ENCODE peak calls at places on chromosomes 5 and 9, in six cellular contexts. B, R, F, M, T and X are unnamed samples.

GRCh38 chr5:147642666-147643065 is 132.8 kb upstream of the DPYSL3 start:
- DNase-seq in B (no peak), R (no peak), F (no peak), M (no peak), T (no peak), X (no peak)

GRCh38 chr9:110620726-110621125 is 41.2 kb upstream of the SVEP1 start:
- DNase-seq in B (no peak), R (no peak), F (no peak), M (no peak), T (no peak), X (no peak)

GRCh38 chr9:115939065-115939765 is 214.4 kb upstream of the PAPPA start:
- DNase-seq in B (peak), R (no peak), F (no peak), M (no peak), T (no peak), X (no peak)

GRCh38 chr9:34551751-34552605 is 29.2 kb upstream of the ENHO start:
- DNase-seq in B (no peak), R (no peak), F (no peak), M (no peak), T (no peak), X (no peak)

GRCh38 chr9:109264865-109265532 is 55.9 kb downstream of the EPB41L4B start:
- DNase-seq in B (no peak), R (no peak), F (peak), M (no peak), T (no peak), X (no peak)

GRCh38 chr5:29697786-29698414 is 1495.6 kb upstream of the CDH6 start:
- DNase-seq in B (no peak), R (no peak), F (no peak), M (no peak), T (peak), X (no peak)

GRCh38 chr5:120454094-120454798 is 9.9 kb upstream of the PRR16 start:
- DNase-seq in B (peak), R (no peak), F (no peak), M (no peak), T (no peak), X (no peak)

GRCh38 chr9:79390077-79390673 is 181.6 kb upstream of the TLE4 start:
- DNase-seq in B (peak), R (no peak), F (no peak), M (no peak), T (no peak), X (no peak)

GRCh38 chr5:133801955-133802751 is 166.3 kb downstream of the C5orf15 start:
- DNase-seq in B (peak), R (no peak), F (peak), M (no peak), T (no peak), X (no peak)

GRCh38 chr5:38591450-38591849 is 35.0 kb upstream of the LIFR start:
- DNase-seq in B (no peak), R (no peak), F (no peak), M (no peak), T (no peak), X (no peak)

GRCh38 chr5:16427572-16427971 is 38.0 kb downstream of the ZNF622 start:
- DNase-seq in B (no peak), R (no peak), F (no peak), M (no peak), T (no peak), X (no peak)

GRCh38 chr5:32713396-32714381 is 2.6 kb downstream of the NPR3 start:
- DNase-seq in B (peak), R (peak), F (peak), M (no peak), T (no peak), X (peak)

GRCh38 chr9:109463924-109464625 is 34.0 kb downstream of the PTPN3 start:
- DNase-seq in B (no peak), R (no peak), F (no peak), M (no peak), T (no peak), X (no peak)

GRCh38 chr9:32220750-32221149 is 163.7 kb upstream of the ACO1 start:
- DNase-seq in B (no peak), R (no peak), F (no peak), M (no peak), T (no peak), X (no peak)

GRCh38 chr5:107275333-107275732 is 395.4 kb downstream of the EFNA5 start:
- DNase-seq in B (no peak), R (no peak), F (no peak), M (no peak), T (no peak), X (no peak)

GRCh38 chr5:52922384-52922783 is 66.8 kb upstream of the ITGA2 start:
- DNase-seq in B (peak), R (no peak), F (no peak), M (no peak), T (peak), X (no peak)

GRCh38 chr5:72101828-72102227 is 5.4 kb upstream of the MAP1B start:
- DNase-seq in B (peak), R (no peak), F (no peak), M (no peak), T (no peak), X (no peak)

GRCh38 chr5:136957428-136957827 is 541.7 kb downstream of the SPOCK1 start:
- DNase-seq in B (no peak), R (no peak), F (no peak), M (no peak), T (no peak), X (no peak)

GRCh38 chr9:92640398-92641091 is 29.4 kb downstream of the IPPK start:
- DNase-seq in B (no peak), R (no peak), F (no peak), M (no peak), T (no peak), X (no peak)

GRCh38 chr5:177552839-177553455 is 1.4 kb downstream of the FAM193B start:
- DNase-seq in B (no peak), R (no peak), F (no peak), M (no peak), T (no peak), X (no peak)

GRCh38 chr9:113566712-113567071 is 103.2 kb downstream of the RGS3 start:
- DNase-seq in B (no peak), R (no peak), F (no peak), M (no peak), T (no peak), X (no peak)

GRCh38 chr9:79980440-79980839 is 408.7 kb downstream of the TLE4 start:
- DNase-seq in B (no peak), R (no peak), F (no peak), M (no peak), T (no peak), X (no peak)

GRCh38 chr5:50889790-50890189 is 223.4 kb downstream of the PARP8 start:
- DNase-seq in B (peak), R (no peak), F (no peak), M (no peak), T (no peak), X (no peak)

GRCh38 chr9:114588150-114588663 is 638 bp downstream of the ATP6V1G1 start:
- DNase-seq in B (peak), R (no peak), F (no peak), M (no peak), T (no peak), X (no peak)

GRCh38 chr5:7096294-7096693 is 299.6 kb upstream of the ADCY2 start:
- DNase-seq in B (no peak), R (no peak), F (no peak), M (no peak), T (no peak), X (no peak)

GRCh38 chr9:112174223-112174964 is 703 bp downstream of the SUSD1 start:
- DNase-seq in B (peak), R (peak), F (peak), M (peak), T (no peak), X (peak)

GRCh38 chr5:147508711-147509040 is 1.2 kb downstream of the DPYSL3 start:
- DNase-seq in B (no peak), R (no peak), F (no peak), M (no peak), T (no peak), X (no peak)

GRCh38 chr5:37983463-37983862 is 143.6 kb upstream of the GDNF start:
- DNase-seq in B (no peak), R (no peak), F (no peak), M (no peak), T (no peak), X (no peak)

GRCh38 chr9:129201289-129201688 is 23.2 kb upstream of the IER5L start:
- DNase-seq in B (no peak), R (no peak), F (no peak), M (no peak), T (no peak), X (no peak)

GRCh38 chr5:120101771-120102170 is 362.3 kb upstream of the PRR16 start:
- DNase-seq in B (no peak), R (no peak), F (no peak), M (no peak), T (no peak), X (no peak)

GRCh38 chr5:109242518-109242917 is 167.3 kb downstream of the PJA2 start:
- DNase-seq in B (no peak), R (no peak), F (no peak), M (no peak), T (no peak), X (no peak)

GRCh38 chr5:1874348-1874747 is 8.4 kb downstream of the IRX4 start:
- DNase-seq in B (no peak), R (no peak), F (no peak), M (no peak), T (no peak), X (no peak)

GRCh38 chr5:159341914-159342313 is 11.6 kb upstream of the IL12B start:
- DNase-seq in B (peak), R (no peak), F (peak), M (peak), T (no peak), X (no peak)

GRCh38 chr5:34012791-34013190 is 4.9 kb upstream of the AMACR start:
- DNase-seq in B (no peak), R (no peak), F (no peak), M (no peak), T (no peak), X (no peak)

GRCh38 chr9:133715295-133715865 is 22.8 kb downstream of the SARDH start:
- DNase-seq in B (no peak), R (no peak), F (peak), M (no peak), T (no peak), X (no peak)

GRCh38 chr9:133717113-133718031 is 20.8 kb downstream of the SARDH start:
- DNase-seq in B (no peak), R (no peak), F (no peak), M (no peak), T (no peak), X (no peak)

GRCh38 chr9:133716564-133717112 is 21.5 kb downstream of the SARDH start:
- DNase-seq in B (no peak), R (no peak), F (peak), M (no peak), T (no peak), X (no peak)

GRCh38 chr9:133714606-133715294 is 23.4 kb downstream of the SARDH start:
- DNase-seq in B (no peak), R (no peak), F (peak), M (no peak), T (no peak), X (no peak)

GRCh38 chr9:133715866-133716563 is 22.1 kb downstream of the SARDH start:
- DNase-seq in B (no peak), R (no peak), F (no peak), M (peak), T (no peak), X (no peak)
- TF ChIP-seq CTCF in B (peak), R (peak), F (peak), M (peak), T (peak), X (peak)

DNA sequence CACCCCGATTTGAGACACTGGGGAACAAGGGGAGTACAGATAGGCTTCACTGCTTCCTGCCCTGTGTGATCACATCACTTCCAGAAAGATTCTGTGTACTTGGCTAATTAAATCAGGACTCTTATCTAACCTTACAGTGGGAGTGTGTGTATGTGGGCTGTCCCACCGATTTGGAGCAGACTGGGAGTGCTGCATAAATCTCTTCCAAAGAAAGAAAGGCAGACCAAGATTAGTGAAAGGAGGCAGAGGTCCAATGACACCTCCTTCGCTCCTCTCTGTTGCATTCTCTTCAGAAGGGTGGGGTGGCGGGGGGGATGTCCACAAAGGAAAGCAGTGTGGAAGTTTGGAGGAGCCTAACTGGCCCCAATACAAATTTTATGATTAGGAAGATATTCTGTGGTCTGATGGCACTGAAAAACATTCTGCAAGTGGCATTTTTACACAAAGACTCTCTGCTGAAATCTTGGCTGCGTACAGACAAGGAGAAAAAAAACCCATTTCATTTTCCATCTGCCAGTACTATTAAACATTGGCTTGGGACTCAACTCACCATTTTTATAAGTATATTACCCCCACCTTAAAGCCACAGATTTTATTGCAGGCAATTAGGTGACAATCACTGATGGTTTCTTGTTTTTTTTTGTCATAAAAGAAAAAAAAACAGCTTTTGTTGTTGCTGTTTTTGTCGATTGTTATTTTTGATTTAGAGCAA is 206.8 kb downstream of the PTTG1 start:
- DNase-seq in B (no peak), R (no peak), F (no peak), M (no peak), T (no peak), X (no peak)
- TF ChIP-seq CTCF in B (no peak), R (no peak), F (no peak), M (no peak), T (no peak), X (no peak)

DNA sequence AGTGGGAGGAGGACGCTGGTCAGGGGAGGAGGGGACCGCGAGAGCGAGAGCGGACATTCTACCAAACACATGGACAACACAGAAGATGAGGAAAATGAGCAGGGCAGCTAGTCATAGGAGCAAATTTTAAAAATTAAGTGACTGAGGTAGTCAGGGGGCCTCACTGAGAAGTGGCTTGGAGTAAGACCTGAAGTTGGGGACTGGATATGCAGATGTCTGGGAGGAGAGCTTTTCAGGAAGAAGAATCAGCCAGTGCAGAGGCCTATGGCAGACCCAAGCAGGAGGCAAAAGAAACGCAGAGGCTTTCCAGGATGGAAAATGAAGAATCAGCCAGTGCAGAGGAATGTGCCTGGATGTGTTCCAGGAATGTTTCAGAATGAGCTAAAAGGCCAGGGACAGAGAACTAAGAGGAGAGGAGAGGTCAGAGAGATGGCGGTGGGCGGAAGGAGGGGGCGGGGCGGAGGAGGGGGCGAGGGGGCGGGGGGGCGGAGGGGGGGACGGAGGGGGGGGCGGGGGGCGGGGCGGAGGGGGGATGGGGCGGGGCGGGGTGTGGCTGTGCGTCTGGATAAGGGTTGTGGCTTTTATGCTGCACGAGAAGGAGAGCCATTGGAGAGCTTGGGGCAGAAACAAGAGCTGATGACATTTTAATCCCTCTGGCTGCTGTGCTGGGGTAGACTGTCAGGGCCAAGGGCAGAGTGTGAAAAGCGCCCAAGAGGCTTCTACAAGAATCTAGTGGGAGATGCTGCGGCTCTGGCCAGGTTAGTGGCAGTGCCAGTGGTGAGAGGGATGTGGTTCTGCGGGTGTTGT is 129.6 kb downstream of the KCNIP1 start:
- DNase-seq in B (peak), R (no peak), F (peak), M (no peak), T (peak), X (no peak)
- TF ChIP-seq CTCF in B (peak), R (no peak), F (peak), M (peak), T (peak), X (no peak)

GRCh38 chr9:12666813-12667212 is 26.4 kb upstream of the TYRP1 start:
- DNase-seq in B (no peak), R (no peak), F (no peak), M (no peak), T (no peak), X (no peak)
- TF ChIP-seq CTCF in B (peak), R (peak), F (no peak), M (no peak), T (peak), X (peak)

GRCh38 chr9:86594724-86595123 is 240.5 kb upstream of the TUT7 start:
- DNase-seq in B (no peak), R (no peak), F (no peak), M (no peak), T (no peak), X (no peak)
- TF ChIP-seq CTCF in B (no peak), R (no peak), F (no peak), M (no peak), T (no peak), X (no peak)

GRCh38 chr5:18105449-18105848 is 471.2 kb downstream of the TAF11L14 start:
- DNase-seq in B (no peak), R (no peak), F (no peak), M (no peak), T (no peak), X (no peak)

GRCh38 chr5:18101532-18101931 is 467.3 kb downstream of the TAF11L14 start:
- DNase-seq in B (no peak), R (no peak), F (no peak), M (no peak), T (no peak), X (no peak)

DNA sequence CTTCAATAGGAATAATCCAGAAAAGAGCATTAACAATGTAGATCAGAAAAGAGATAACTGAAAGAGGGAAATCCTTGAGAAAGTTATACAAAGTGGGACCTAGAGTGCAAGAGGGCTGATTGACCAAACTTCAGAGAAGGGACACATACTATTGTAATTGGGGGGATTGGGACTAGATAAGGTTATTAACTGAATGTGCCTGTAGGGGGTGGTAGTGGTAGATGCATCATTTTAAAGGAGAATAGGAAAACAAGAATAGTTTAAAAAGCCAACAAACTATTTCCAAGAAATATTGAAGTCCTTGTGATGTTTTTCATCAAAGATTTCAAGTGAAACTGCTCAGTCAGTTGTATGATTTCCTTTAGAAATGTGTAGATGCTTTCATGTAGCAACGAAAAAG is 468.5 kb downstream of the TAF11L14 start:
- DNase-seq in B (no peak), R (no peak), F (no peak), M (no peak), T (no peak), X (no peak)
- TF ChIP-seq CTCF in B (no peak), R (no peak), F (no peak), M (no peak), T (no peak), X (no peak)

DNA sequence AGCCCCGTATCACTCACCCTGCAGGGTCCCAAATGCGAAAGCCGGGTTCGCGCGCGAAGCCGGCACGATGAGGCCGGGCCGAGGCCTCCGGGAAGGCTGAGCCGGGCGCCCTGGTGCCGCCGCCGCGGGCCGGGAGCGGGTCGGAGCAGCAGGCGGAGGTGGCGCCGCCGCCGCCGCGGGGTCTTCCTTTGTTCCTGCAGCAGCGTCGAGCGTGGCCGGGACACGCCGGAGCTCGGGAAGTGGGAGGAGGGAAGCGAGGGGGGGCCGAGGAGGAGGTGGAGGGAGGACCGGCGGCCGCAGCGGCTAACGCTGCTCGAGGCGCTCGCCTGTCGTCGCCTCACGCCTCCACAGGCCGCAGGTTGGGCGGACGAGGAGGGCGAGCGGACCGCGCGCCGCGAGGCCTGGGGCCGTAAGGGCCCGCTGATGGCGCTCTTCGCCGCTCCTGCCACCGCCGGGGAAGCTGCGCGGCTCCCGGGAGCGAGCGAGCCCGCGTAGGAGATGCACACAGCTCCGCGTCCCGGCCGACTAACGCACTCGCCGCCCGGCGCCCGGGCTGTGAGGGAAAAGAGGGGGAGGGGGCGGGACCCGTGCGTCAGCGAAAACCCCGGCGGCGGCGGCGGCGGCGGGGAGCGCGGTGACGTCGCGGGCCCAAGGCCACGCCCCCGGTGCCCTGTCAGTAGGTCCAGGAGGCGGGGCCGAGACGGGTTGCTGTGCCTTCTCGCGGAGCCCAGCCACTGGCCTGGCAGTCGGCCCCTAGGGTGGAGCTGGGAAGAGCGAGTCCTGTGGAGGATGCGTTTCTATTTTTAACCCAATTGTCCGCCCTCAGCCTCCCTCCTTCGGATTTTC is at the start of gene ZFAND5:
- DNase-seq in B (peak), R (peak), F (peak), M (peak), T (peak), X (peak)
- TF ChIP-seq CTCF in B (peak), R (no peak), F (no peak), M (no peak), T (peak), X (peak)

GRCh38 chr5:172770675-172771438 is at the start of gene DUSP1:
- DNase-seq in B (peak), R (peak), F (peak), M (peak), T (peak), X (peak)
- TF ChIP-seq CTCF in B (peak), R (peak), F (peak), M (no peak), T (peak), X (peak)